ENCODE peak calls at places on chromosomes 6 and 20, in ten cellular contexts. One of them, this sample, is unnamed.

GRCh38 chr6:109713097-109713496 is 22.0 kb downstream of the FIG4 start:
- DNase-seq in brain microvascular endothelial cell: no peak
- DNase-seq in adrenal gland: no peak
- DNase-seq in A673: no peak
- DNase-seq in tibial artery: no peak
- DNase-seq in lung: no peak
- DNase-seq in fibroblast of lung: no peak
- DNase-seq in heart right ventricle: no peak
- DNase-seq in left ventricle myocardium inferior: no peak
- DNase-seq in hepatocyte: no peak
- DNase-seq in this sample: no peak

GRCh38 chr6:53325785-53326184 is 23.0 kb downstream of the ELOVL5 start:
- DNase-seq in left ventricle myocardium inferior: no peak
- DNase-seq in tibial artery: no peak
- DNase-seq in heart right ventricle: no peak
- DNase-seq in hepatocyte: no peak
- DNase-seq in lung: no peak
- DNase-seq in adrenal gland: no peak
- DNase-seq in fibroblast of lung: no peak
- DNase-seq in A673: no peak
- DNase-seq in brain microvascular endothelial cell: no peak
- DNase-seq in this sample: no peak

GRCh38 chr6:33425668-33426577 is 6.1 kb downstream of the SYNGAP1 start:
- DNase-seq in hepatocyte: peak
- DNase-seq in fibroblast of lung: peak
- DNase-seq in lung: peak
- DNase-seq in heart right ventricle: peak
- DNase-seq in A673: peak
- DNase-seq in left ventricle myocardium inferior: peak
- DNase-seq in brain microvascular endothelial cell: peak
- DNase-seq in tibial artery: peak
- DNase-seq in adrenal gland: peak
- DNase-seq in this sample: peak

GRCh38 chr20:4263011-4263410 is 247.7 kb upstream of the RNF24 start:
- DNase-seq in heart right ventricle: no peak
- DNase-seq in adrenal gland: no peak
- DNase-seq in A673: no peak
- DNase-seq in left ventricle myocardium inferior: no peak
- DNase-seq in hepatocyte: no peak
- DNase-seq in tibial artery: no peak
- DNase-seq in fibroblast of lung: no peak
- DNase-seq in brain microvascular endothelial cell: no peak
- DNase-seq in lung: no peak
- DNase-seq in this sample: no peak

GRCh38 chr6:94130458-94130857 is 711.1 kb upstream of the EPHA7 start:
- DNase-seq in left ventricle myocardium inferior: no peak
- DNase-seq in lung: no peak
- DNase-seq in heart right ventricle: no peak
- DNase-seq in adrenal gland: no peak
- DNase-seq in brain microvascular endothelial cell: no peak
- DNase-seq in tibial artery: no peak
- DNase-seq in hepatocyte: peak
- DNase-seq in fibroblast of lung: no peak
- DNase-seq in A673: no peak
- DNase-seq in this sample: peak

GRCh38 chr6:7731289-7731688 is 5.4 kb downstream of the BMP6 start:
- DNase-seq in lung: no peak
- DNase-seq in heart right ventricle: no peak
- DNase-seq in hepatocyte: no peak
- DNase-seq in adrenal gland: no peak
- DNase-seq in left ventricle myocardium inferior: no peak
- DNase-seq in brain microvascular endothelial cell: no peak
- DNase-seq in A673: no peak
- DNase-seq in tibial artery: no peak
- DNase-seq in fibroblast of lung: no peak
- DNase-seq in this sample: no peak

GRCh38 chr6:143158113-143158581 is 97.5 kb downstream of the AIG1 start:
- DNase-seq in hepatocyte: no peak
- DNase-seq in left ventricle myocardium inferior: no peak
- DNase-seq in A673: no peak
- DNase-seq in brain microvascular endothelial cell: peak
- DNase-seq in fibroblast of lung: peak
- DNase-seq in lung: no peak
- DNase-seq in tibial artery: no peak
- DNase-seq in adrenal gland: no peak
- DNase-seq in heart right ventricle: no peak
- DNase-seq in this sample: no peak

GRCh38 chr6:154229796-154230195 is 126.8 kb downstream of the IPCEF1 start:
- DNase-seq in hepatocyte: no peak
- DNase-seq in left ventricle myocardium inferior: no peak
- DNase-seq in fibroblast of lung: no peak
- DNase-seq in heart right ventricle: no peak
- DNase-seq in brain microvascular endothelial cell: no peak
- DNase-seq in adrenal gland: no peak
- DNase-seq in tibial artery: no peak
- DNase-seq in lung: no peak
- DNase-seq in A673: no peak
- DNase-seq in this sample: no peak

GRCh38 chr6:139204978-139205377 is 70.1 kb downstream of the HECA start:
- DNase-seq in tibial artery: no peak
- DNase-seq in heart right ventricle: no peak
- DNase-seq in fibroblast of lung: no peak
- DNase-seq in left ventricle myocardium inferior: no peak
- DNase-seq in hepatocyte: no peak
- DNase-seq in brain microvascular endothelial cell: no peak
- DNase-seq in A673: peak
- DNase-seq in lung: no peak
- DNase-seq in adrenal gland: no peak
- DNase-seq in this sample: no peak

GRCh38 chr20:49446808-49447207 is 35.7 kb downstream of the KCNB1 start:
- DNase-seq in fibroblast of lung: peak
- DNase-seq in lung: peak
- DNase-seq in heart right ventricle: peak
- DNase-seq in brain microvascular endothelial cell: no peak
- DNase-seq in hepatocyte: peak
- DNase-seq in tibial artery: peak
- DNase-seq in A673: peak
- DNase-seq in left ventricle myocardium inferior: peak
- DNase-seq in adrenal gland: peak
- DNase-seq in this sample: peak

GRCh38 chr6:3561745-3562144 is 104.9 kb upstream of the SLC22A23 start:
- DNase-seq in lung: no peak
- DNase-seq in fibroblast of lung: peak
- DNase-seq in A673: peak
- DNase-seq in left ventricle myocardium inferior: no peak
- DNase-seq in hepatocyte: peak
- DNase-seq in adrenal gland: no peak
- DNase-seq in tibial artery: no peak
- DNase-seq in heart right ventricle: no peak
- DNase-seq in brain microvascular endothelial cell: peak
- DNase-seq in this sample: peak

GRCh38 chr20:59850018-59850641 is 83.3 kb downstream of the SYCP2 start:
- DNase-seq in left ventricle myocardium inferior: no peak
- DNase-seq in hepatocyte: peak
- DNase-seq in adrenal gland: no peak
- DNase-seq in brain microvascular endothelial cell: no peak
- DNase-seq in fibroblast of lung: peak
- DNase-seq in tibial artery: no peak
- DNase-seq in heart right ventricle: no peak
- DNase-seq in A673: peak
- DNase-seq in lung: no peak
- DNase-seq in this sample: no peak

GRCh38 chr6:165988306-165988756 is 179.3 kb downstream of the TBXT start:
- DNase-seq in tibial artery: no peak
- DNase-seq in heart right ventricle: no peak
- DNase-seq in hepatocyte: no peak
- DNase-seq in left ventricle myocardium inferior: no peak
- DNase-seq in adrenal gland: no peak
- DNase-seq in brain microvascular endothelial cell: no peak
- DNase-seq in lung: no peak
- DNase-seq in fibroblast of lung: no peak
- DNase-seq in A673: no peak
- DNase-seq in this sample: no peak

GRCh38 chr6:90689172-90689571 is 102.3 kb upstream of the MAP3K7 start:
- DNase-seq in adrenal gland: no peak
- DNase-seq in lung: no peak
- DNase-seq in A673: no peak
- DNase-seq in hepatocyte: no peak
- DNase-seq in left ventricle myocardium inferior: no peak
- DNase-seq in tibial artery: no peak
- DNase-seq in fibroblast of lung: no peak
- DNase-seq in heart right ventricle: no peak
- DNase-seq in brain microvascular endothelial cell: no peak
- DNase-seq in this sample: no peak

GRCh38 chr20:48360338-48360698 is 467.5 kb downstream of the PREX1 start:
- DNase-seq in lung: no peak
- DNase-seq in tibial artery: no peak
- DNase-seq in hepatocyte: no peak
- DNase-seq in adrenal gland: no peak
- DNase-seq in A673: no peak
- DNase-seq in brain microvascular endothelial cell: no peak
- DNase-seq in left ventricle myocardium inferior: no peak
- DNase-seq in heart right ventricle: no peak
- DNase-seq in fibroblast of lung: no peak
- DNase-seq in this sample: no peak
- H3K4me3 ChIP-seq in lung: no peak
- H3K4me3 ChIP-seq in tibial artery: no peak
- H3K4me3 ChIP-seq in hepatocyte: no peak
- H3K4me3 ChIP-seq in adrenal gland: no peak
- H3K4me3 ChIP-seq in A673: no peak
- H3K4me3 ChIP-seq in brain microvascular endothelial cell: no peak
- H3K4me3 ChIP-seq in left ventricle myocardium inferior: no peak
- H3K4me3 ChIP-seq in heart right ventricle: no peak
- H3K4me3 ChIP-seq in fibroblast of lung: no peak
- H3K4me3 ChIP-seq in this sample: no peak

GRCh38 chr6:9139762-9140161 is 704.4 kb upstream of the SLC35B3 start:
- DNase-seq in brain microvascular endothelial cell: no peak
- DNase-seq in adrenal gland: peak
- DNase-seq in hepatocyte: no peak
- DNase-seq in heart right ventricle: no peak
- DNase-seq in tibial artery: no peak
- DNase-seq in left ventricle myocardium inferior: no peak
- DNase-seq in lung: no peak
- DNase-seq in A673: no peak
- DNase-seq in fibroblast of lung: peak
- DNase-seq in this sample: no peak

GRCh38 chr6:9138856-9139426 is 703.6 kb upstream of the SLC35B3 start:
- DNase-seq in lung: no peak
- DNase-seq in brain microvascular endothelial cell: no peak
- DNase-seq in A673: peak
- DNase-seq in hepatocyte: no peak
- DNase-seq in heart right ventricle: no peak
- DNase-seq in left ventricle myocardium inferior: no peak
- DNase-seq in tibial artery: no peak
- DNase-seq in fibroblast of lung: peak
- DNase-seq in adrenal gland: no peak
- DNase-seq in this sample: no peak

GRCh38 chr6:9140861-9141534 is 705.7 kb upstream of the SLC35B3 start:
- DNase-seq in fibroblast of lung: peak
- DNase-seq in tibial artery: no peak
- DNase-seq in left ventricle myocardium inferior: no peak
- DNase-seq in brain microvascular endothelial cell: no peak
- DNase-seq in lung: no peak
- DNase-seq in hepatocyte: peak
- DNase-seq in adrenal gland: peak
- DNase-seq in A673: no peak
- DNase-seq in heart right ventricle: no peak
- DNase-seq in this sample: no peak

GRCh38 chr6:9143140-9143539 is 707.8 kb upstream of the SLC35B3 start:
- DNase-seq in left ventricle myocardium inferior: no peak
- DNase-seq in tibial artery: no peak
- DNase-seq in adrenal gland: no peak
- DNase-seq in fibroblast of lung: no peak
- DNase-seq in lung: no peak
- DNase-seq in brain microvascular endothelial cell: no peak
- DNase-seq in heart right ventricle: no peak
- DNase-seq in A673: no peak
- DNase-seq in hepatocyte: no peak
- DNase-seq in this sample: no peak

DNA sequence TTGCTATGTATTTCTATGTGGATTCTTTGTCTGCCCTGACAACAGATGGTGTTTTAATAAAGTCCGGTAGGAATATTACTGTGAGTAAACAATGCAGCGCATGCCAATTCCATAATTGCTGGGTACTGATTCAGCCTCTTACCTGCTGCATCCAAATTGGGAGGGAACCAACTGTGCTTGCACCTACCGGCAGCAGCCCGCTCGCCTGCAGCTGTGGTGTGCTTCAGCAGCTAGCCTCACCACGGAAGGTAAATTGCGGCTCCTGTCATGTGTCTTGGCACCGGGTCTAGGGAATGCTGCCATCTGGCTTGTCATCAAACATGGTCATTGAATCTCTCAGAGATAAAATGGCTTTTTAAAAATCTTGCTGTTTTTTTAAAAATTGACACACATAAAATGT is 704.8 kb upstream of the SLC35B3 start:
- DNase-seq in heart right ventricle: no peak
- DNase-seq in tibial artery: no peak
- DNase-seq in left ventricle myocardium inferior: no peak
- DNase-seq in fibroblast of lung: no peak
- DNase-seq in A673: no peak
- DNase-seq in lung: peak
- DNase-seq in brain microvascular endothelial cell: no peak
- DNase-seq in adrenal gland: peak
- DNase-seq in hepatocyte: no peak
- DNase-seq in this sample: no peak
- TF ChIP-seq CTCF in heart right ventricle: no peak
- TF ChIP-seq CTCF in tibial artery: no peak
- TF ChIP-seq CTCF in left ventricle myocardium inferior: no peak
- TF ChIP-seq CTCF in fibroblast of lung: no peak
- TF ChIP-seq CTCF in A673: no peak
- TF ChIP-seq CTCF in lung: no peak
- TF ChIP-seq CTCF in brain microvascular endothelial cell: no peak
- TF ChIP-seq CTCF in adrenal gland: no peak
- TF ChIP-seq CTCF in hepatocyte: no peak
- TF ChIP-seq CTCF in this sample: no peak

GRCh38 chr20:63751471-63752271 is 12.1 kb downstream of the SLC2A4RG start:
- DNase-seq in hepatocyte: peak
- DNase-seq in lung: no peak
- DNase-seq in brain microvascular endothelial cell: no peak
- DNase-seq in tibial artery: no peak
- DNase-seq in heart right ventricle: no peak
- DNase-seq in adrenal gland: no peak
- DNase-seq in fibroblast of lung: no peak
- DNase-seq in A673: no peak
- DNase-seq in left ventricle myocardium inferior: no peak
- DNase-seq in this sample: no peak
- H3K27ac ChIP-seq in hepatocyte: no peak
- H3K27ac ChIP-seq in lung: no peak
- H3K27ac ChIP-seq in brain microvascular endothelial cell: no peak
- H3K27ac ChIP-seq in tibial artery: no peak
- H3K27ac ChIP-seq in heart right ventricle: no peak
- H3K27ac ChIP-seq in adrenal gland: no peak
- H3K27ac ChIP-seq in fibroblast of lung: no peak
- H3K27ac ChIP-seq in A673: no peak
- H3K27ac ChIP-seq in left ventricle myocardium inferior: no peak
- H3K27ac ChIP-seq in this sample: peak

DNA sequence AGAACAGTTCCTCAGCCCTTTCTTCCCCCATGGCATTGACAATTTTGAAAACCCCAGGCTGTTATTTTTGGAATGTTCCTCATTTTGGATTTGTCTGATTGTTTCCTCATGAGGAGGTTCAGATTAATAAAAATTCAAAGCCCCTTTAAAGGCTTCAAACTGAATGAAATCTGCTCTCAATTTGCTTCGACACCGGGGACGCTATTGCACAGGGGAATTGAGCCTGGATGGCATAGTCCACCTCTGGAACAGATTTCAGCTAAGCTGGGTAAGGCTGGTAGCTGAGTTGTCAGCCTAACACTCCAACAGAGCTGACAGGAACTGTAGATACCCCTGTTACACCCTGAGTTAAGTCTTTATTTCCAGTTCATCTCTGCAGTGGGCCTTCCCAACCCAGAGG is 73.4 kb upstream of the PAX1 start:
- DNase-seq in brain microvascular endothelial cell: no peak
- DNase-seq in A673: no peak
- DNase-seq in adrenal gland: no peak
- DNase-seq in tibial artery: no peak
- DNase-seq in heart right ventricle: no peak
- DNase-seq in lung: no peak
- DNase-seq in left ventricle myocardium inferior: no peak
- DNase-seq in hepatocyte: no peak
- DNase-seq in fibroblast of lung: no peak
- DNase-seq in this sample: no peak
- H3K4me3 ChIP-seq in brain microvascular endothelial cell: no peak
- H3K4me3 ChIP-seq in A673: no peak
- H3K4me3 ChIP-seq in adrenal gland: no peak
- H3K4me3 ChIP-seq in tibial artery: no peak
- H3K4me3 ChIP-seq in heart right ventricle: no peak
- H3K4me3 ChIP-seq in lung: no peak
- H3K4me3 ChIP-seq in left ventricle myocardium inferior: no peak
- H3K4me3 ChIP-seq in hepatocyte: no peak
- H3K4me3 ChIP-seq in fibroblast of lung: no peak
- H3K4me3 ChIP-seq in this sample: no peak